ENCODE peak calls at places on chromosomes 13 and 19, in four cellular contexts. N, V, M and S are unnamed samples. For H3K36me3, the result is how much of the 10 kb centered on the place peaks cover.

GRCh38 chr13:51524846-51525566 is 59.3 kb upstream of the WDFY2 start:
- DNase-seq in N (no peak), V (no peak), M (no peak), S (no peak)

GRCh38 chr19:20167020-20167644 is at the start of gene ZNF486:
- DNase-seq in N (peak), V (peak), M (no peak), S (peak)

GRCh38 chr19:29387586-29387985 is 138.2 kb upstream of the VSTM2B start:
- DNase-seq in N (no peak), V (no peak), M (no peak), S (no peak)

GRCh38 chr13:59782696-59783095 is 381.0 kb downstream of the DIAPH3 start:
- DNase-seq in N (no peak), V (no peak), M (no peak), S (no peak)

GRCh38 chr19:29873024-29873800 is 61.4 kb downstream of the CCNE1 start:
- DNase-seq in N (peak), V (no peak), M (no peak), S (peak)

GRCh38 chr19:45032421-45032820 is 6.4 kb upstream of the CLASRP start:
- DNase-seq in N (no peak), V (no peak), M (no peak), S (no peak)

GRCh38 chr13:91347212-91347995 is at the start of gene MIR17HG:
- DNase-seq in N (peak), V (peak), M (peak), S (peak)

GRCh38 chr19:43362179-43362578 is 8.7 kb downstream of the CD177 start:
- DNase-seq in N (no peak), V (no peak), M (no peak), S (no peak)

GRCh38 chr13:20428666-20429644 is 96.7 kb downstream of the CRYL1 start:
- DNase-seq in N (no peak), V (no peak), M (no peak), S (no peak)

GRCh38 chr13:93882086-93882651 is 597.3 kb downstream of the DCT start:
- DNase-seq in N (no peak), V (no peak), M (no peak), S (no peak)

GRCh38 chr13:105436946-105437345 is 1098.5 kb downstream of the EFNB2 start:
- DNase-seq in N (no peak), V (no peak), M (no peak), S (no peak)

GRCh38 chr13:37488682-37489081 is 109.9 kb downstream of the POSTN start:
- DNase-seq in N (no peak), V (no peak), M (no peak), S (no peak)

GRCh38 chr19:54332149-54332548 is 6.8 kb downstream of the LILRA4 start:
- DNase-seq in N (no peak), V (no peak), M (no peak), S (no peak)

GRCh38 chr19:29383696-29384095 is 142.1 kb upstream of the VSTM2B start:
- DNase-seq in N (peak), V (no peak), M (no peak), S (peak)

GRCh38 chr13:39892731-39893293 is 237.3 kb downstream of the COG6 start:
- DNase-seq in N (no peak), V (no peak), M (no peak), S (no peak)

GRCh38 chr13:109211616-109212015 is 574.8 kb downstream of the IRS2 start:
- DNase-seq in N (no peak), V (peak), M (peak), S (no peak)

GRCh38 chr13:33707449-33707848 is 110.5 kb upstream of the RFC3 start:
- DNase-seq in N (no peak), V (no peak), M (no peak), S (no peak)

GRCh38 chr13:113926951-113927660 is 46.8 kb downstream of the C13orf46 start:
- DNase-seq in N (peak), V (peak), M (no peak), S (peak)

GRCh38 chr13:113928701-113929627 is 44.9 kb downstream of the C13orf46 start:
- DNase-seq in N (peak), V (peak), M (no peak), S (peak)

GRCh38 chr13:113929628-113930615 is 44.0 kb downstream of the C13orf46 start:
- DNase-seq in N (peak), V (no peak), M (no peak), S (peak)

GRCh38 chr13:113926301-113926761 is 47.5 kb downstream of the C13orf46 start:
- DNase-seq in N (peak), V (no peak), M (no peak), S (peak)

GRCh38 chr13:113927661-113928581 is 46.0 kb downstream of the C13orf46 start:
- DNase-seq in N (peak), V (peak), M (no peak), S (peak)
- TF ChIP-seq POLR2AphosphoS5 in N (no peak), V (peak), M (no peak), S (peak)

GRCh38 chr19:15397782-15398181 is 18.2 kb upstream of the AKAP8 start:
- DNase-seq in N (no peak), V (no peak), M (no peak), S (no peak)
- H3K27ac ChIP-seq in N (no peak), V (no peak), M (no peak), S (no peak)

DNA sequence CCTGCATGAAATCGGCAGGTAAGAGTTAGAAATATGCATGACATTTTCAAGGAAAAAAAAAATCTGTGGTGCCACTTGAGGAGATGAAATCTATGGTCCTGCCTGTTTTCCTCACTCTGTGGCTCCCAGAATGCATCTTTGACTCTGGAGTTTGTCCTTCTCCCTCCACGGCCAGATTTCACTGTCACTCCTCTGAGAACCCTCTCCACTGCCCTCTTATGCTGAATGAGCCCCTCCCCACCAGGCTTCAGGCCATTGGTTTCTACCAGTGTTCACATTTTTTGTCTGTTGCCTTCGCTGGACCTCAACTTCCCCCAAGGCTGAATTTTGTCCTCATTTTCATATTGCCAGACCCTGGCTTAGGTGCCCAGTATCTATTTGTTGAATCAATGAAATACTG is 235.0 kb downstream of the ZIC5 start:
- DNase-seq in N (no peak), V (no peak), M (no peak), S (no peak)
- H3K36me3 ChIP-seq in N (under half), V (under half), M (under half), S (under half)

DNA sequence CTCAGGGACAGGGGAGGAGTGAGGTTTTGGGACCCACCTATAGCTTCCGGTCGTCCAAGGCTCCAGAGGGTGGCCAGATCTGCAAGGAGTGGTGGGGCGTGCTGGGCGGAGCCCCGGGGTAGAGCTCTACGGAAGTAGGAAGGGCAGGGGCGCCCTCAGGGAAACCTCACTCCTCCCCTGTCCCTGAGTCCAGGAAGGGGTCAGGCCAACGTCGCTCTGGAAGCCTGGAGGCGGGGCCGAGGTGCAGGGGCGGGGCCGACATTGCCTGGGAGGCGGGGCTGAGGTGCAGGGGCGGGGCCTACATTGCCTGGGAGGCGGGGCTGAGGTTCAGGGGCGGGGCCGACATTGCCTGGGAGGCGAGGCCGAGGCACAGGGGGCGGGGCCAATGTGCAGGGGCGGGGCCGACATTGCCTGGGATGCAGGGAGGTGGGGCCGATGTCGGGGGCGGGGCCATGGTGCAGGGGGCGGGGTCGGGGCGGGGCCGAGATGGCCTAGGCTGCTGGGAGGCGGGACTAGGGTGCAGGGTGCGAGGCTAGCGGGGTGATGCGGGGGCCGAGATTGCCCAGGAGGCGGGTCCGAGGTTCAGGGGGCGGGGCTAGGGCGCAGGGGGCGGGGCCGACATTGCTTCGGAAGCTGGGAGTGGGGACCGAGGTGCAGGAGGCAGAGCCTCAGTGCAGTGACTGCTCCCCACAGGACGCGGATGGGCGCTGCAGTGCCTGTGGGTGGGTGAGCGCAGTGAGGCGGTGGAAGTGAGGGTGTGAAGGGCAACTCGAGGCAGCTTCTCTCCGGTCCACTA is 4.9 kb upstream of the PALM start:
- DNase-seq in N (peak), V (no peak), M (peak), S (peak)
- TF ChIP-seq POLR2AphosphoS5 in N (peak), V (no peak), M (peak), S (peak)

GRCh38 chr19:48553676-48554384 is 1.9 kb downstream of the SULT2B1 start:
- DNase-seq in N (peak), V (no peak), M (no peak), S (no peak)

GRCh38 chr19:48558018-48558684 is 6.2 kb downstream of the SULT2B1 start:
- DNase-seq in N (peak), V (no peak), M (peak), S (no peak)

GRCh38 chr19:48556163-48556562 is 4.2 kb downstream of the SULT2B1 start:
- DNase-seq in N (no peak), V (no peak), M (no peak), S (no peak)

GRCh38 chr19:48554385-48555091 is 2.6 kb downstream of the SULT2B1 start:
- DNase-seq in N (no peak), V (no peak), M (no peak), S (no peak)

GRCh38 chr19:48556825-48557224 is 4.9 kb downstream of the SULT2B1 start:
- DNase-seq in N (no peak), V (no peak), M (no peak), S (no peak)
- H3K27ac ChIP-seq in N (no peak), V (no peak), M (peak), S (no peak)

DNA sequence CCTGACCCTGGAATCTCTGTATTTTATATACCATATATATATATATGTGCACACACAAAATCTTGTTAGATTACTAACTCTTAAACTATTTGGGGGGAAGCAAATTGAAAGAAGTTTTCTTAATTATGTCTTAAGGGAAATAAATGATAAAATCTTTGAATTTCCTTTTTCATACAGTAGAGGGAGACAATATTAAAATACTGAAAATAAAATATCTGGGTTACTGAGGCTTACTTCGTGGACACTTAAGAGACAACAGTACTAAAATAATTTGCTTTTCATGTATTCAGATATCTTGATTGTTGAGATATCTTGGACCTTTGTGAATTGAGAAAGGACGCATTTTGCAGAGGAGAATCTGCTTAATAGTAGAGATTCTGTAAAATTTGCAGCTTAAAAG is 17.0 kb downstream of the SUGT1 start:
- DNase-seq in N (no peak), V (no peak), M (no peak), S (no peak)
- H3K36me3 ChIP-seq in N (under half), V (under half), M (under half), S (half or more)

GRCh38 chr19:7088999-7089398 is 19.5 kb downstream of the ZNF557 start:
- DNase-seq in N (no peak), V (no peak), M (no peak), S (no peak)

GRCh38 chr19:7078007-7078406 is 8.5 kb downstream of the ZNF557 start:
- DNase-seq in N (no peak), V (no peak), M (no peak), S (no peak)

DNA sequence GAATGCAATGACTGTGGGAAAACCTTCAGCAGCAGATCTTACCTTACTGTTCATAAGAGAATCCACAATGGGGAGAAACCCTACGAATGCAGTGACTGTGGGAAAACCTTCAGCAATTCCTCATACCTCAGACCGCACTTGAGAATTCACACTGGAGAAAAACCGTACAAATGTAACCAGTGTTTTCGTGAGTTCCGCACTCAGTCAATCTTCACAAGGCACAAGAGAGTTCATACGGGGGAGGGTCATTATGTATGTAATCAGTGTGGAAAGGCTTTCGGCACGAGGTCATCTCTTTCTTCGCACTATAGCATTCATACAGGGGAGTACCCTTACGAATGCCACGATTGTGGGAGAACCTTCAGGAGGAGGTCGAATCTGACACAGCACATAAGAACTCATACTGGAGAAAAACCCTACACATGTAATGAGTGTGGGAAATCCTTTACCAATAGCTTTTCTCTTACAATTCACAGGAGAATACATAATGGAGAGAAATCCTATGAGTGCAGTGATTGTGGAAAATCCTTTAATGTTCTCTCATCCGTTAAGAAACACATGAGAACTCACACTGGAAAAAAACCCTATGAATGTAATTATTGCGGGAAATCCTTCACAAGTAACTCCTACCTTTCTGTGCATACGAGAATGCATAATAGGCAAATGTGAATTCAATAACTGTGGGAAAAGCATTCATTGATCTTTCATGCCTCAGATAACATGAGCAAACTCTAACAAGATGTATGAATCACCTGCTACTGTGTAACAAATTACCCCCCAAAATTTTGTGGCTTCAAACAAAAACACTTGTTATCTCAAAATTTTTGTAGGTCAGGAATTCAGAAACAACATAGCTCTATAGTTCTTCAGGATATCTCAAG is 13.8 kb downstream of the ZNF557 start:
- DNase-seq in N (no peak), V (no peak), M (no peak), S (no peak)
- TF ChIP-seq POLR2AphosphoS5 in N (no peak), V (no peak), M (no peak), S (peak)